ENCODE peak calls at places on chromosome 7, in four cellular contexts. H is SK-N-SH, G is cardiac muscle cell, D is tibial artery. R is an unnamed sample. For H3K27me3, the result is how much of the 10 kb centered on the place peaks cover.

GRCh38 chr7:36390199-36391090 is 783 bp downstream of the ANLN start:
- DNase-seq in H (peak), G (peak), D (peak), R (peak)

GRCh38 chr7:158271646-158272045 is 316.0 kb downstream of the PTPRN2 start:
- DNase-seq in H (peak), G (no peak), D (no peak), R (no peak)

GRCh38 chr7:19677201-19677600 is 31.6 kb downstream of the POLR1F start:
- DNase-seq in H (no peak), G (peak), D (no peak), R (no peak)

GRCh38 chr7:100827330-100828226 is at the start of gene EPHB4:
- DNase-seq in H (peak), G (peak), D (peak), R (no peak)

GRCh38 chr7:18163091-18163490 is 135.4 kb upstream of the PRPS1L1 start:
- DNase-seq in H (no peak), G (peak), D (no peak), R (no peak)

GRCh38 chr7:71518880-71519279 is 386.9 kb downstream of the GALNT17 start:
- DNase-seq in H (no peak), G (no peak), D (no peak), R (no peak)

GRCh38 chr7:151509670-151510333 is 9.9 kb downstream of the RHEB start:
- DNase-seq in H (no peak), G (no peak), D (no peak), R (no peak)

GRCh38 chr7:77351539-77352004 is 64.6 kb downstream of the GSAP start:
- DNase-seq in H (no peak), G (no peak), D (no peak), R (no peak)

GRCh38 chr7:369476-369980 is 79.6 kb downstream of the FOXL3 start:
- DNase-seq in H (no peak), G (no peak), D (no peak), R (no peak)

GRCh38 chr7:151378496-151379192 is 31.2 kb downstream of the WDR86 start:
- DNase-seq in H (no peak), G (no peak), D (no peak), R (no peak)

GRCh38 chr7:129266181-129266580 is 41.4 kb downstream of the AHCYL2 start:
- DNase-seq in H (no peak), G (no peak), D (no peak), R (no peak)

GRCh38 chr7:18013936-18014335 is 13.7 kb downstream of the PRPS1L1 start:
- DNase-seq in H (no peak), G (peak), D (no peak), R (no peak)

GRCh38 chr7:124764071-124764846 is 1.3 kb downstream of the GPR37 start:
- DNase-seq in H (no peak), G (no peak), D (no peak), R (no peak)

GRCh38 chr7:115600196-115600595 is 430.4 kb downstream of the TFEC start:
- DNase-seq in H (no peak), G (no peak), D (no peak), R (no peak)

GRCh38 chr7:6481445-6481844 is 33.7 kb upstream of the DAGLB start:
- DNase-seq in H (no peak), G (no peak), D (no peak), R (no peak)
- H3K4me3 ChIP-seq in H (peak), G (no peak), D (no peak), R (no peak)

GRCh38 chr7:154863766-154864530 is 139.0 kb downstream of the PAXIP1 start:
- DNase-seq in H (peak), G (no peak), D (no peak), R (no peak)

GRCh38 chr7:154864531-154864908 is 138.4 kb downstream of the PAXIP1 start:
- DNase-seq in H (no peak), G (no peak), D (no peak), R (no peak)

GRCh38 chr7:154860621-154861375 is 142.1 kb downstream of the PAXIP1 start:
- DNase-seq in H (no peak), G (no peak), D (no peak), R (no peak)

GRCh38 chr7:154861589-154861988 is 141.3 kb downstream of the PAXIP1 start:
- DNase-seq in H (no peak), G (no peak), D (no peak), R (no peak)

DNA sequence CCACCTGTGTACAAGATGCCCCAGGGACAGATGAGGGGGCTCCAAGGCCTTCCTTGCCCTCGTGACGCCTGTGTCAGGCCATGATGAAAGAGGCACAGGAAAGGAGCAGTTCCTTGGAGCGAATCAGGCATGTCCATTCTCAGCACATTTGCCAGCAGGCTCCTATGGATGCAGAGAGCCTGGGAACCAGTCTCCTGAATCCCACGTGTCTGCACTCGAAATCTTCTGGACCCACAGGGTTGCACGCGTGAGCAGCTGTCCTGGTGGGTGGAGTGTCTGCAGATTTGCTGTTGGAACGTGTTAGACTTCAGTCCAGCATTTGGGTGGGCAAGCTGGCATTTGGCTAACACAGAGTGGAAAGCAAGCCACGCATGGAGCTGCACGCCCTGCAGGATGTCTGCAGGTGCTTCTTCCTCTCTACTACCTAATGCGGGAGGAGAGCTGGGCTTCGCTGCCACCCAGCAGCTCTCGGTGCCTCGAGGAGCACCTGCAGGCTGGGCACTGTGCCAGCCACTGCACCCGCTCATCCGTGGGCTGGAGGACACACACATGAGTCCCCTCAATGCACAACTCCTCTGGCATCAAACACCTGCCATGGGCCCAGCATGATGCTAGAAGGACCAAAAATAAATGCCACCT is 140.7 kb downstream of the PAXIP1 start:
- DNase-seq in H (peak), G (no peak), D (no peak), R (no peak)
- H3K27me3 ChIP-seq in H (under half), G (under half), D (under half), R (half or more)

DNA sequence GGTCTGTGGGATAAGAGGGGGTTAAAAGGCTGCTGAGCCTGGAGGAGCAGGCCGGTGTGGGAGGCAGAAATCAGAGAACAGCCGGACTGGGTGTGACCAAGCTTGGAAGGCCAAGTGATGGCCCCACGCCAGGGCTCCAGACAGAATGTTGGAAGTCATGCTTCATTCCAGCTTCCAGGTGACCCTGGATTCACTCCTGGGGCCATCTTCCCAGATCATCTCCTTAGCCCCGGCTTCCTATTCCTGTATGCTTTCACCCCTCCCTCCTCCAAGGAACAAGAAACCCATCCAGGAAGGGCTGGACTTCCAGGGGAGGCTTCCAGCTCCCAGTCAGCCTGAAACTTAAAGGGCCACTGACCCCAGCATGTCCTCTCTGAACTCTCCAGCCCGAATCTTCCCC is 1.0 kb downstream of the INMT start:
- DNase-seq in H (no peak), G (peak), D (peak), R (no peak)
- H3K4me3 ChIP-seq in H (no peak), G (no peak), D (peak), R (no peak)

GRCh38 chr7:142334236-142334635 is 76.4 kb upstream of the PRSS58 start:
- DNase-seq in H (no peak), G (no peak), D (no peak), R (no peak)
- H3K27me3 ChIP-seq in H (half or more), G (under half), D (under half), R (under half)

GRCh38 chr7:143041346-143041745 is 10.8 kb upstream of the OR6V1 start:
- DNase-seq in H (no peak), G (no peak), D (no peak), R (no peak)
- H3K4me3 ChIP-seq in H (no peak), G (no peak), D (no peak), R (no peak)

R was measured in WERI-Rb-1.